ENCODE peak calls at places on chromosomes 2 and 18, in five cellular contexts. U is activated T-cell treated with anti-CD3 and anti-CD28 coated beads for 1 hour; F is GM03348; Q is activated CD4-positive, alpha-beta T cell treated with anti-CD3 and anti-CD28 coated beads for 24 hours; D is stimulated activated CD4-positive, alpha-beta T cell treated with anti-CD3 and anti-CD28 coated beads, TNF-alpha, amount 100 ng/mL, for 48 hours. C is an unnamed sample.

GRCh38 chr2:201342923-201343322 is 14.2 kb downstream of the FLACC1 start:
- DNase-seq in D (no peak), F (no peak), Q (no peak), U (no peak), C (no peak)

GRCh38 chr2:72951303-72952095 is 34.2 kb downstream of the EMX1 start:
- DNase-seq in F (no peak), U (no peak), D (no peak), Q (no peak), C (no peak)

GRCh38 chr2:69059731-69060290 is 46.8 kb downstream of the ANTXR1 start:
- DNase-seq in D (no peak), Q (no peak), F (peak), U (no peak), C (no peak)

GRCh38 chr2:201904529-201905420 is 98.4 kb downstream of the CDK15 start:
- DNase-seq in D (no peak), F (no peak), U (no peak), Q (no peak), C (no peak)

GRCh38 chr18:48161201-48161910 is 230.9 kb upstream of the SMAD2 start:
- DNase-seq in Q (peak), D (peak), U (peak), F (peak), C (peak)

GRCh38 chr2:2662847-2663356 is 331.8 kb upstream of the MYT1L start:
- DNase-seq in F (no peak), Q (no peak), D (no peak), U (no peak), C (no peak)

GRCh38 chr2:238651306-238652052 is 196.4 kb upstream of the TWIST2 start:
- DNase-seq in F (no peak), U (no peak), Q (no peak), D (no peak), C (no peak)

GRCh38 chr2:24513672-24514071 is 22.6 kb downstream of the NCOA1 start:
- DNase-seq in D (no peak), F (no peak), U (no peak), Q (no peak), C (no peak)

GRCh38 chr2:20431772-20432171 is 15.1 kb upstream of the RHOB start:
- DNase-seq in Q (no peak), D (no peak), F (no peak), U (no peak), C (no peak)

GRCh38 chr2:158495175-158495574 is 38.4 kb downstream of the PKP4 start:
- DNase-seq in F (peak), D (no peak), Q (no peak), U (no peak), C (no peak)

GRCh38 chr2:74554821-74555531 is 456 bp downstream of the DOK1 start:
- DNase-seq in F (peak), D (no peak), Q (no peak), U (peak), C (peak)

GRCh38 chr2:68857446-68857845 is 13.8 kb downstream of the BMP10 start:
- DNase-seq in D (no peak), F (no peak), U (no peak), Q (no peak), C (no peak)